ENCODE peak calls at places on chromosomes 3 and 15, in seven cellular contexts. One of them, this sample, is unnamed.
A peak's percentile ranks its signal among the peaks of the same experiment; 100 is the strongest.

GRCh38 chr3:51394541-51394940 is 3.5 kb downstream of the RBM15B start:
- DNase-seq in T1000: no peak
- DNase-seq in transverse colon: no peak
- DNase-seq in progenitor cell of endocrine pancreas: no peak
- DNase-seq in stimulated activated CD4-positive, alpha-beta T cell treated with anti-CD3 and anti-CD28 coated beads, Interleukin-1b, Interleukin-23, amount 100 ng/mL, for 4 hours: no peak
- DNase-seq in substantia nigra: no peak
- DNase-seq in HL-60: no peak
- DNase-seq in this sample: no peak

GRCh38 chr15:52710050-52710709 is 31.0 kb upstream of the ATOSA start:
- DNase-seq in T1000: no peak
- DNase-seq in transverse colon: no peak
- DNase-seq in progenitor cell of endocrine pancreas: no peak
- DNase-seq in stimulated activated CD4-positive, alpha-beta T cell treated with anti-CD3 and anti-CD28 coated beads, Interleukin-1b, Interleukin-23, amount 100 ng/mL, for 4 hours: no peak
- DNase-seq in substantia nigra: no peak
- DNase-seq in HL-60: no peak
- DNase-seq in this sample: no peak

GRCh38 chr3:23019596-23020300 is 183.4 kb upstream of the UBE2E2 start:
- DNase-seq in T1000: peak; percentile 47
- DNase-seq in transverse colon: no peak
- DNase-seq in progenitor cell of endocrine pancreas: no peak
- DNase-seq in stimulated activated CD4-positive, alpha-beta T cell treated with anti-CD3 and anti-CD28 coated beads, Interleukin-1b, Interleukin-23, amount 100 ng/mL, for 4 hours: no peak
- DNase-seq in substantia nigra: no peak
- DNase-seq in HL-60: no peak
- DNase-seq in this sample: no peak

GRCh38 chr3:149216195-149216869 is 5.3 kb downstream of the CP start:
- DNase-seq in T1000: no peak
- DNase-seq in transverse colon: peak; percentile 31
- DNase-seq in progenitor cell of endocrine pancreas: no peak
- DNase-seq in stimulated activated CD4-positive, alpha-beta T cell treated with anti-CD3 and anti-CD28 coated beads, Interleukin-1b, Interleukin-23, amount 100 ng/mL, for 4 hours: no peak
- DNase-seq in substantia nigra: no peak
- DNase-seq in HL-60: no peak
- DNase-seq in this sample: no peak

GRCh38 chr3:169813757-169814517 is 1.2 kb upstream of the LRRC34 start:
- DNase-seq in T1000: no peak
- DNase-seq in transverse colon: peak; percentile 75
- DNase-seq in progenitor cell of endocrine pancreas: no peak
- DNase-seq in stimulated activated CD4-positive, alpha-beta T cell treated with anti-CD3 and anti-CD28 coated beads, Interleukin-1b, Interleukin-23, amount 100 ng/mL, for 4 hours: peak; percentile 68
- DNase-seq in substantia nigra: no peak
- DNase-seq in HL-60: peak; percentile 88
- DNase-seq in this sample: peak; percentile 27

GRCh38 chr3:186458306-186459107 is 85.7 kb downstream of the CRYGS start:
- DNase-seq in T1000: no peak
- DNase-seq in transverse colon: no peak
- DNase-seq in progenitor cell of endocrine pancreas: no peak
- DNase-seq in stimulated activated CD4-positive, alpha-beta T cell treated with anti-CD3 and anti-CD28 coated beads, Interleukin-1b, Interleukin-23, amount 100 ng/mL, for 4 hours: no peak
- DNase-seq in substantia nigra: no peak
- DNase-seq in HL-60: no peak
- DNase-seq in this sample: no peak

GRCh38 chr15:87623832-87624231 is 632.7 kb downstream of the NTRK3 start:
- DNase-seq in T1000: no peak
- DNase-seq in transverse colon: no peak
- DNase-seq in progenitor cell of endocrine pancreas: no peak
- DNase-seq in stimulated activated CD4-positive, alpha-beta T cell treated with anti-CD3 and anti-CD28 coated beads, Interleukin-1b, Interleukin-23, amount 100 ng/mL, for 4 hours: no peak
- DNase-seq in substantia nigra: no peak
- DNase-seq in HL-60: peak; percentile 39
- DNase-seq in this sample: peak; percentile 20

GRCh38 chr3:172083995-172084409 is 44.6 kb downstream of the FNDC3B start:
- DNase-seq in T1000: no peak
- DNase-seq in transverse colon: no peak
- DNase-seq in progenitor cell of endocrine pancreas: no peak
- DNase-seq in stimulated activated CD4-positive, alpha-beta T cell treated with anti-CD3 and anti-CD28 coated beads, Interleukin-1b, Interleukin-23, amount 100 ng/mL, for 4 hours: no peak
- DNase-seq in substantia nigra: no peak
- DNase-seq in HL-60: no peak
- DNase-seq in this sample: no peak

GRCh38 chr3:194407423-194407822 is 8.4 kb upstream of the GP5 start:
- DNase-seq in T1000: no peak
- DNase-seq in transverse colon: no peak
- DNase-seq in progenitor cell of endocrine pancreas: no peak
- DNase-seq in stimulated activated CD4-positive, alpha-beta T cell treated with anti-CD3 and anti-CD28 coated beads, Interleukin-1b, Interleukin-23, amount 100 ng/mL, for 4 hours: no peak
- DNase-seq in substantia nigra: no peak
- DNase-seq in HL-60: no peak
- DNase-seq in this sample: no peak

GRCh38 chr3:140186421-140186920 is 251.5 kb downstream of the CLSTN2 start:
- DNase-seq in T1000: peak; percentile 44
- DNase-seq in transverse colon: no peak
- DNase-seq in progenitor cell of endocrine pancreas: no peak
- DNase-seq in stimulated activated CD4-positive, alpha-beta T cell treated with anti-CD3 and anti-CD28 coated beads, Interleukin-1b, Interleukin-23, amount 100 ng/mL, for 4 hours: no peak
- DNase-seq in substantia nigra: no peak
- DNase-seq in HL-60: no peak
- DNase-seq in this sample: no peak

GRCh38 chr3:184134746-184135148 is 411 bp upstream of the EIF2B5 start:
- DNase-seq in T1000: no peak
- DNase-seq in transverse colon: no peak
- DNase-seq in progenitor cell of endocrine pancreas: no peak
- DNase-seq in stimulated activated CD4-positive, alpha-beta T cell treated with anti-CD3 and anti-CD28 coated beads, Interleukin-1b, Interleukin-23, amount 100 ng/mL, for 4 hours: no peak
- DNase-seq in substantia nigra: no peak
- DNase-seq in HL-60: peak; percentile 4
- DNase-seq in this sample: no peak

GRCh38 chr3:141578197-141578596 is 91.4 kb downstream of the RASA2 start:
- DNase-seq in T1000: no peak
- DNase-seq in transverse colon: no peak
- DNase-seq in progenitor cell of endocrine pancreas: no peak
- DNase-seq in stimulated activated CD4-positive, alpha-beta T cell treated with anti-CD3 and anti-CD28 coated beads, Interleukin-1b, Interleukin-23, amount 100 ng/mL, for 4 hours: no peak
- DNase-seq in substantia nigra: no peak
- DNase-seq in HL-60: no peak
- DNase-seq in this sample: no peak

GRCh38 chr3:38626171-38626570 is 23.3 kb downstream of the SCN5A start:
- DNase-seq in T1000: no peak
- DNase-seq in transverse colon: no peak
- DNase-seq in progenitor cell of endocrine pancreas: no peak
- DNase-seq in stimulated activated CD4-positive, alpha-beta T cell treated with anti-CD3 and anti-CD28 coated beads, Interleukin-1b, Interleukin-23, amount 100 ng/mL, for 4 hours: no peak
- DNase-seq in substantia nigra: no peak
- DNase-seq in HL-60: no peak
- DNase-seq in this sample: no peak

GRCh38 chr15:56244811-56245576 is 1.3 kb upstream of the RFX7 start:
- DNase-seq in T1000: no peak
- DNase-seq in transverse colon: peak; percentile 45
- DNase-seq in progenitor cell of endocrine pancreas: no peak
- DNase-seq in stimulated activated CD4-positive, alpha-beta T cell treated with anti-CD3 and anti-CD28 coated beads, Interleukin-1b, Interleukin-23, amount 100 ng/mL, for 4 hours: peak; percentile 7
- DNase-seq in substantia nigra: peak; percentile 26
- DNase-seq in HL-60: peak; percentile 23
- DNase-seq in this sample: no peak